ENCODE peak calls at places on chromosomes 13 and 19, in four cellular contexts. F is H1, C is GM12878, A is HEK293T. U is an unnamed sample.

GRCh38 chr13:72304121-72304745 is 423.2 kb downstream of the MZT1 start:
- DNase-seq in F (no peak), C (no peak), A (no peak), U (no peak)

GRCh38 chr19:48780684-48781391 is 25.5 kb downstream of the FGF21 start:
- DNase-seq in F (no peak), C (peak), A (no peak), U (no peak)

GRCh38 chr13:33014291-33014690 is 1.9 kb upstream of the KL start:
- DNase-seq in F (no peak), C (no peak), A (no peak), U (no peak)

GRCh38 chr19:35828694-35829301 is 16.2 kb upstream of the PRODH2 start:
- DNase-seq in F (no peak), C (no peak), A (peak), U (peak)

GRCh38 chr13:48770372-48770771 is 116.6 kb downstream of the CYSLTR2 start:
- DNase-seq in F (no peak), C (no peak), A (no peak), U (no peak)

GRCh38 chr13:33205804-33206221 is 79.7 kb downstream of the STARD13 start:
- DNase-seq in F (no peak), C (no peak), A (no peak), U (no peak)

GRCh38 chr13:46698910-46699460 is 98.0 kb downstream of the ESD start:
- DNase-seq in F (no peak), C (no peak), A (no peak), U (no peak)

GRCh38 chr19:50022823-50023222 is 2.3 kb downstream of the VRK3 start:
- DNase-seq in F (no peak), C (no peak), A (no peak), U (no peak)

GRCh38 chr13:47039106-47039505 is 142.3 kb upstream of the HTR2A start:
- DNase-seq in F (no peak), C (no peak), A (no peak), U (no peak)

GRCh38 chr13:44116562-44117315 is 237.0 kb downstream of the LACC1 start:
- DNase-seq in F (no peak), C (no peak), A (no peak), U (peak)
- TF ChIP-seq SUZ12 in F (no peak), C (no peak), A (no peak), U (no peak)

DNA sequence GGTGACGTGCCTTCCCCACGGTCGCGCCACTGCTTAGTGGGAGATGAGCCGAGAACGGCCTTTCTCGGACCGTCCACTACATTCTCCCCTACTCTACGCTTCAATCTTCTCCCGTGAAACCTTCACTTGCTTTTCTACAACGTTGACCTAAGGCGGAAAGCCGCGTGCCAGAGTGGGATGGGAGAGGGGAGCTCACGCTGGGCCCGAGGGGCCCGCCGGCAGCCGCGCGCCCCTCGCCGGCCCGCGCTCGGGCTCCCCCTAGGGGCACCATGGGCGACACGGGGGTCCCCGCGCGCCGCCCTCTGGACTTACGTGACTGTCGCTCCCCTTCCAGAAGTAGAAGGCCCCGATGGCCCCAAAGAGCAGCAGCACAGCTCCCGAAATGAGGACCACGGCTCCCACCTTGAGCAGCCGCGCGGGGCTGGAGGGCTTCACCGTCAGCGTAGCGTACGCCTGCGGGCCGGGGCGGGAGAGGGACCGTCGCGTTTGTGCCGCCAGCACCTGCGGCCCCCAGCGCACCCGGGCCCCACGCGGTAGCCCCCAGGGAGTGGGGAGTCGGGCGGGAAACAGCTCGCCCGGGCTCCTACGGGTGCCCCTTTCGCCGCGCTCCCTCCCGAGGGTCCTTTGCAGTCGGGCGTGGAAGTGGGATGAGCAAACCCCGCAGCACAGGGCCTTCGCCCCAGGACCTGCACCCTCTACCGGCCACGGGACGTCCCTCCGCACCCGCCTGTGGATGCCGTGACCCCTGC is 727 bp downstream of the CNMD start:
- DNase-seq in F (no peak), C (no peak), A (no peak), U (no peak)
- TF ChIP-seq SUZ12 in F (no peak), C (no peak), A (no peak), U (no peak)

GRCh38 chr19:4456566-4456842 is 1.1 kb downstream of the UBXN6 start:
- DNase-seq in F (no peak), C (no peak), A (no peak), U (no peak)

GRCh38 chr19:4454621-4454951 is 3.0 kb downstream of the UBXN6 start:
- DNase-seq in F (no peak), C (no peak), A (no peak), U (no peak)

GRCh38 chr19:4456843-4457653 is 546 bp downstream of the UBXN6 start:
- DNase-seq in F (peak), C (no peak), A (peak), U (peak)

GRCh38 chr19:4454952-4455738 is 2.4 kb downstream of the UBXN6 start:
- DNase-seq in F (no peak), C (no peak), A (no peak), U (no peak)

GRCh38 chr19:4455742-4456565 is 1.6 kb downstream of the UBXN6 start:
- DNase-seq in F (no peak), C (no peak), A (no peak), U (no peak)
- TF ChIP-seq SUZ12 in F (no peak), C (no peak), A (no peak), U (no peak)

DNA sequence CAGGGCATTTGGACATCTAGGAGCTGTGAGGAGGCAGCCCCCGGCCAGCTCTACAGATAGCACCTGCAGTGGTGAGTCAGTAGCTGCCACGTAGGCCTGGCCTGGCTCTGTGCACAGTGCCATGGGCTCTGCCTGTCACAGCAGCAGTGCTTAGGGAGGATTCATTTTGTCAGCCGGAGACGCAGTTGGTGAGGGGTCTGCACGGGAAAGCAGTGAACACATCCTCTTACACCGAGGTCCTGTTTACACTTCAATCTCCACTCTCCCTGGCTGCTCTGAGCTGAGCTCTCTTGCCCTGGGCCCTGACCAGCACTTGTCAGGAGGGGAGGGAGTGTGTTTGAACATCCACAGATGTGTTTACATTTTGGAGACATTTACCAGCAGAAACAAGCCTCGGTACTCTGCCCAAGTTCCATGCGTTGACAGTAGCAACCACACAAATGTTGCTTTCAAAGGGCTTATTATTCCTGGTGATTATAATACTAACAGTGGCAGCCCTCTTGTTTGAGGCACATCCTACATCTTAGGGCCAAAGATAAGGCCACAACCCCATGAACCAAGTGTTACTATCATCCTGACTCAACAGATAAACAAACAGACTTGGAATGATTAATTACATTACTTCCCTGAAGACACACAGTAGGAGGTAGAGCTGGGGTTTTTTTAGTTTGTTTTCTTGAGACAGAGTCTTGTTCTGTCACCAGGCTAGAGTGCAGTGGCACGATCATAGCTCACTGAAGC is 148.9 kb downstream of the USP12 start:
- DNase-seq in F (no peak), C (no peak), A (no peak), U (no peak)
- TF ChIP-seq SUZ12 in F (no peak), C (no peak), A (no peak), U (no peak)

GRCh38 chr13:99689955-99690354 is 188.7 kb downstream of the TM9SF2 start:
- DNase-seq in F (no peak), C (no peak), A (no peak), U (no peak)
- TF ChIP-seq SUZ12 in F (no peak), C (no peak), A (no peak), U (no peak)

GRCh38 chr13:79108914-79109643 is 297.0 kb downstream of the RBM26 start:
- DNase-seq in F (no peak), C (peak), A (no peak), U (no peak)
- TF ChIP-seq SUZ12 in F (no peak), C (no peak), A (no peak), U (no peak)

GRCh38 chr13:110676057-110676510 is 29.8 kb downstream of the CARS2 start:
- DNase-seq in F (no peak), C (peak), A (no peak), U (no peak)
- TF ChIP-seq SUZ12 in F (no peak), C (no peak), A (no peak), U (no peak)

U was measured in NT2/D1.